ENCODE peak calls at places on chromosomes 5 and 9, in eight cellular contexts. B is nephron progenitor cell, O is MM.1S, W is IMR-90, N is pancreas, F is AG09309, R is glutamatergic neuron, I is AG04449. P is an unnamed sample.

GRCh38 chr9:79583957-79584654 is 12.3 kb downstream of the TLE4 start:
- DNase-seq in B (peak), O (no peak), W (no peak), N (peak), F (no peak), R (no peak), I (no peak), P (no peak)

GRCh38 chr5:103425686-103426454 is 136.7 kb downstream of the NUDT12 start:
- DNase-seq in B (no peak), O (no peak), W (peak), N (no peak), F (no peak), R (no peak), I (no peak), P (no peak)

GRCh38 chr5:32201140-32201539 is 27.0 kb upstream of the GOLPH3 start:
- DNase-seq in B (no peak), O (no peak), W (peak), N (no peak), F (no peak), R (no peak), I (no peak), P (no peak)

GRCh38 chr5:149221731-149222342 is 49.8 kb upstream of the AFAP1L1 start:
- DNase-seq in B (no peak), O (no peak), W (peak), N (no peak), F (no peak), R (no peak), I (no peak), P (no peak)

GRCh38 chr9:79023134-79023577 is 548.6 kb upstream of the TLE4 start:
- DNase-seq in B (no peak), O (no peak), W (peak), N (no peak), F (peak), R (no peak), I (peak), P (no peak)

GRCh38 chr9:85994191-85994590 is 53.2 kb downstream of the NAA35 start:
- DNase-seq in B (no peak), O (no peak), W (no peak), N (no peak), F (no peak), R (no peak), I (no peak), P (no peak)

GRCh38 chr5:81787843-81788242 is 36.9 kb upstream of the SSBP2 start:
- DNase-seq in B (no peak), O (peak), W (peak), N (peak), F (peak), R (no peak), I (no peak), P (no peak)

GRCh38 chr5:27208051-27208450 is 169.7 kb upstream of the CDH9 start:
- DNase-seq in B (no peak), O (no peak), W (peak), N (no peak), F (no peak), R (no peak), I (no peak), P (no peak)

GRCh38 chr9:114225534-114226288 is 70.4 kb downstream of the COL27A1 start:
- DNase-seq in B (no peak), O (no peak), W (peak), N (no peak), F (no peak), R (peak), I (no peak), P (no peak)

GRCh38 chr5:137997726-137998213 is 35.1 kb downstream of the FAM13B start:
- DNase-seq in B (no peak), O (peak), W (peak), N (no peak), F (no peak), R (no peak), I (no peak), P (no peak)

DNA sequence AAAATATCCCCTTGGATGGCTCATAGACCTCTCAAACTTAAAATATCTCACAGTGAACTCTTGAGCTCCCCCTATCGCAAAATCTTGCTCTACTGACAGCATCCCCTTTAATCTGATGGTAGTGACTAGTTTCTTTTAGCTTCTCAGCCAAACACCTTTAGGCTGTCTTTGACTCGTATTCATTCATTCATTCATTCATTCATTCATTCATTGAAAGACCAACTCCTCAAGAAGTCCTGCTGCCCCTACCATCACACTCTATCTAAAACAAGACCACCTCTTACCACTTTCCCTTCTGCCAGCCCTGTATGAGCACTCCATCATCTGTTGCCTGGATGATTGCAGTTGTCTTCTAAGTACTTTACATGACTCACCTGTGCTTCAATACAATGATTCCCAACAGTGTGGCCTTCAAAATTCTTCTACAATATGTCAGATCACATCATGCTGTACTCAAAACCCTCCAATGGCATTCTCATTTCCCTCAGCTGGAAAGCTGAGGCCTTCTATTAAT is 46.8 kb downstream of the ITGA2 start:
- DNase-seq in B (no peak), O (no peak), W (peak), N (no peak), F (no peak), R (no peak), I (no peak), P (no peak)
- TF ChIP-seq CTCF in B (peak), O (peak), W (peak), N (no peak), F (no peak), R (peak), I (peak), P (no peak)

DNA sequence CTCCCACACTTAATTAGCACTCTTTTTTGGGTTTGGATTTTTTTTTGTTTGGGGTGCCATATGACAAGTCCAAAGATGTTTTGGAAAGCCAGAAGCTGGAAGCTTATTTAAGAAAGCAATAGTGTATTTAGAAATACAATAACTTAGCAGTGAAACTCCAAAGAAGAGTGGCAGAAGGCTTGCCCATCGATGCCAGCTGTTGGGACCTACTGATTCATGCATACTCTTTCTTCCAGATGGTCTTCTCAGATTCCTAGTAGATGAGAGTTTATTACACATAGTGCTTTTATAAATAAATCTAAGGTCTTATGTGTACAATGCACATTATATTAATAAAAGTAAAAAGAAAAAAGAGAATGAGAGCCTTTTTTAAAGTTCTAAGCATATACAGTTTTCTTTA is 374.6 kb downstream of the OSTF1 start:
- DNase-seq in B (no peak), O (no peak), W (no peak), N (no peak), F (no peak), R (no peak), I (no peak), P (no peak)
- TF ChIP-seq CTCF in B (no peak), O (no peak), W (no peak), N (no peak), F (no peak), R (no peak), I (no peak), P (no peak)

GRCh38 chr5:17398439-17398838 is 99.6 kb upstream of the TAF11L2 start:
- DNase-seq in B (no peak), O (no peak), W (peak), N (no peak), F (peak), R (no peak), I (peak), P (no peak)
- TF ChIP-seq CTCF in B (no peak), O (no peak), W (no peak), N (no peak), F (no peak), R (no peak), I (no peak), P (no peak)

GRCh38 chr9:22228542-22228941 is 218.1 kb upstream of the DMRTA1 start:
- DNase-seq in B (no peak), O (no peak), W (peak), N (no peak), F (no peak), R (no peak), I (no peak), P (no peak)
- TF ChIP-seq CTCF in B (no peak), O (no peak), W (peak), N (peak), F (peak), R (no peak), I (peak), P (no peak)

DNA sequence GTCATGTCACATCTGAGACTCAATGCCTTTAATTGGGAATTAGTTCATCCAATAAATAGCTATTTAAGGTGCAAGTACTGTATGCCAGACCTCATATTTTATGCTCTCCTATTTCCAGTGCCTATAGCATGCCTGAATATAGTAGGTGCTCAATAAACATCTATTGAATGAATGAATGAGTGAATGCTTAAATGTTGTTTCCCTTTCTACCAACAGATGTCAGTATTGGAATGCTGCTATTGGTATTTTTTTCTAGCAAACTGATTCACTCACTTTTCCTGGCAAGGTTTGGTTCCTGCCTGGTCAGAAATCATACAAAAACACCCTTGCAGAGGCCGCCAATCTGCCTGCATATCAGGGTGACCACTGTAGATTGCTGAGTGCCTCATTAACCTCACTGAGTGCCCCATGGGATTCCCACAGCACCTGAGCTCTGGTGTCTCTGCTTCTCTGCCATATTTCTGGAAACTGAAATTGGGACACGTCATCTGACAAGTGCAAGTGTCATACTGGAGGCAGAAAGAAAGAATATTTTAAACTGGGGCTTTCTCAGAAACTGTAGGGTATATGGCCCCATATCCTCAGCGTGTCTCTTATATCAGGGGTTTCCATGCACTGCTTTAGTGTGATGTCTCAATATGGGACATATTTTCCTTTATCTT is 359.7 kb downstream of the TRIM32 start:
- DNase-seq in B (no peak), O (no peak), W (no peak), N (no peak), F (no peak), R (peak), I (no peak), P (no peak)
- TF ChIP-seq CTCF in B (peak), O (no peak), W (peak), N (no peak), F (no peak), R (no peak), I (no peak), P (no peak)

GRCh38 chr9:4630836-4631235 is 31.3 kb upstream of the PLPP6 start:
- DNase-seq in B (no peak), O (no peak), W (no peak), N (no peak), F (no peak), R (no peak), I (no peak), P (no peak)
- TF ChIP-seq CTCF in B (no peak), O (no peak), W (no peak), N (no peak), F (no peak), R (no peak), I (peak), P (no peak)

GRCh38 chr5:110267714-110268113 is 458.8 kb downstream of the TMEM232 start:
- DNase-seq in B (no peak), O (no peak), W (no peak), N (no peak), F (no peak), R (no peak), I (no peak), P (no peak)
- TF ChIP-seq CTCF in B (no peak), O (no peak), W (no peak), N (no peak), F (no peak), R (peak), I (no peak), P (peak)

GRCh38 chr5:181173420-181174342 is 26.3 kb downstream of the OR2V2 start:
- DNase-seq in B (peak), O (peak), W (peak), N (no peak), F (no peak), R (no peak), I (no peak), P (no peak)
- TF ChIP-seq CTCF in B (no peak), O (no peak), W (no peak), N (no peak), F (no peak), R (no peak), I (no peak), P (no peak)

GRCh38 chr5:112917453-112918005 is 4.5 kb downstream of the REEP5 start:
- DNase-seq in B (no peak), O (no peak), W (peak), N (no peak), F (no peak), R (peak), I (peak), P (no peak)
- TF ChIP-seq CTCF in B (no peak), O (peak), W (peak), N (no peak), F (peak), R (no peak), I (peak), P (no peak)

GRCh38 chr9:121946465-121946864 is 146.6 kb downstream of the TTLL11 start:
- DNase-seq in B (no peak), O (no peak), W (no peak), N (no peak), F (no peak), R (no peak), I (no peak), P (no peak)
- TF ChIP-seq CTCF in B (no peak), O (no peak), W (no peak), N (no peak), F (no peak), R (no peak), I (no peak), P (no peak)